ENCODE peak calls at places on chromosomes 11 and 22, in seven cellular contexts. Y is activated T-cell treated with anti-CD3 and anti-CD28 coated beads for 1 hour, Z is neuronal stem cell, H is NCI-H1417, P is WTC11, E is ELR, B is T-cell. S is an unnamed sample.

GRCh38 chr11:91299980-91300379 is 924.6 kb upstream of the FAT3 start:
- DNase-seq in B (no peak), Y (no peak), Z (no peak), E (no peak), H (no peak), P (no peak), S (no peak)

GRCh38 chr11:132080121-132080520 is 709.7 kb downstream of the NTM start:
- DNase-seq in B (no peak), P (no peak), E (peak), Y (no peak), Z (no peak), H (no peak), S (peak)

GRCh38 chr11:67648140-67648795 is 2.3 kb downstream of the ACY3 start:
- DNase-seq in P (peak), B (peak), Z (no peak), E (peak), Y (peak), H (peak), S (peak)

GRCh38 chr11:68031136-68031459 is 617 bp downstream of the NDUFS8 start:
- DNase-seq in Z (no peak), P (no peak), E (peak), B (no peak), Y (peak), H (no peak), S (peak)

GRCh38 chr22:19884161-19884953 is 29.7 kb upstream of the GNB1L start:
- DNase-seq in Y (no peak), Z (no peak), B (no peak), H (no peak), P (peak), E (no peak), S (no peak)

GRCh38 chr11:47000033-47000432 is 63.5 kb downstream of the CSTPP1 start:
- DNase-seq in H (no peak), Z (no peak), Y (no peak), E (no peak), B (no peak), P (no peak), S (no peak)

GRCh38 chr22:23070418-23071162 is at the start of gene GNAZ:
- DNase-seq in E (peak), B (no peak), Z (peak), H (peak), Y (no peak), P (peak), S (peak)

GRCh38 chr22:20972014-20972797 is 5.2 kb downstream of the AIFM3 start:
- DNase-seq in E (peak), B (no peak), H (no peak), P (no peak), Y (no peak), Z (no peak), S (peak)